ENCODE peak calls at places on chromosomes 16 and 17, in four cellular contexts. E, W, Y and X are unnamed samples.

GRCh38 chr16:50266337-50267091 is at the start of gene ADCY7:
- DNase-seq in Y (no peak), E (no peak), W (peak; percentile 91), X (peak; percentile 45)

GRCh38 chr16:46801428-46802049 is 29.4 kb downstream of the C16orf87 start:
- DNase-seq in E (peak; percentile 43), W (no peak), Y (no peak), X (no peak)

GRCh38 chr16:67660564-67661028 is at the start of gene PARD6A:
- DNase-seq in E (peak; percentile 94), Y (peak; percentile 87), W (peak; percentile 98), X (peak; percentile 96)

GRCh38 chr17:21282231-21282630 is 2.3 kb upstream of the MAP2K3 start:
- DNase-seq in Y (no peak), W (no peak), E (no peak), X (no peak)

GRCh38 chr17:1714980-1715802 is 5.0 kb upstream of the TLCD2 start:
- DNase-seq in W (peak; percentile 93), Y (no peak), E (peak; percentile 84), X (peak; percentile 60)

GRCh38 chr16:69833357-69833781 is 71.2 kb downstream of the WWP2 start:
- DNase-seq in E (no peak), Y (no peak), W (no peak), X (no peak)

GRCh38 chr17:57033296-57033695 is 51.8 kb upstream of the AKAP1 start:
- DNase-seq in W (no peak), E (no peak), Y (no peak), X (no peak)

GRCh38 chr16:31265329-31266245 is 5.8 kb downstream of the ITGAM start:
- DNase-seq in W (no peak), E (no peak), Y (peak; percentile 79), X (peak; percentile 23)

GRCh38 chr17:19317359-19318095 is 45.0 kb downstream of the B9D1 start:
- DNase-seq in Y (no peak), W (peak; percentile 76), E (peak; percentile 89), X (peak; percentile 94)

GRCh38 chr17:75689441-75689873 is 22.3 kb downstream of the SAP30BP start:
- DNase-seq in E (no peak), W (no peak), Y (peak; percentile 60), X (no peak)

GRCh38 chr16:67296422-67296821 is 17.1 kb downstream of the PLEKHG4 start:
- DNase-seq in W (no peak), Y (no peak), E (no peak), X (no peak)

GRCh38 chr16:997440-998051 is 16.0 kb downstream of the SOX8 start:
- DNase-seq in W (no peak), Y (no peak), E (no peak), X (peak; percentile 64)

GRCh38 chr17:50573866-50574571 is 13.5 kb downstream of the CACNA1G start:
- DNase-seq in Y (no peak), W (no peak), E (no peak), X (no peak)

GRCh38 chr16:49462356-49462988 is 88.9 kb downstream of the C16orf78 start:
- DNase-seq in E (no peak), Y (no peak), W (no peak), X (no peak)

GRCh38 chr16:69796285-69797118 is 34.4 kb downstream of the WWP2 start:
- DNase-seq in E (peak; percentile 74), W (peak; percentile 64), Y (no peak), X (no peak)

GRCh38 chr17:64345691-64346376 is 44.8 kb downstream of the PECAM1 start:
- DNase-seq in W (no peak), Y (no peak), E (no peak), X (no peak)

GRCh38 chr17:60155815-60156214 is 6.0 kb downstream of the CA4 start:
- DNase-seq in W (no peak), E (no peak), Y (no peak), X (no peak)

GRCh38 chr17:63702223-63702577 is 2.3 kb upstream of the LIMD2 start:
- DNase-seq in Y (no peak), E (no peak), W (no peak), X (no peak)

GRCh38 chr17:40938981-40939380 is 1.5 kb upstream of the KRT23 start:
- DNase-seq in E (no peak), W (no peak), Y (no peak), X (no peak)

GRCh38 chr17:63240106-63240505 is 206.0 kb downstream of the CYB561 start:
- DNase-seq in Y (no peak), W (no peak), E (no peak), X (no peak)

GRCh38 chr17:34081269-34081668 is 173.8 kb upstream of the CCL2 start:
- DNase-seq in E (no peak), Y (no peak), W (peak; percentile 31), X (peak; percentile 54)

DNA sequence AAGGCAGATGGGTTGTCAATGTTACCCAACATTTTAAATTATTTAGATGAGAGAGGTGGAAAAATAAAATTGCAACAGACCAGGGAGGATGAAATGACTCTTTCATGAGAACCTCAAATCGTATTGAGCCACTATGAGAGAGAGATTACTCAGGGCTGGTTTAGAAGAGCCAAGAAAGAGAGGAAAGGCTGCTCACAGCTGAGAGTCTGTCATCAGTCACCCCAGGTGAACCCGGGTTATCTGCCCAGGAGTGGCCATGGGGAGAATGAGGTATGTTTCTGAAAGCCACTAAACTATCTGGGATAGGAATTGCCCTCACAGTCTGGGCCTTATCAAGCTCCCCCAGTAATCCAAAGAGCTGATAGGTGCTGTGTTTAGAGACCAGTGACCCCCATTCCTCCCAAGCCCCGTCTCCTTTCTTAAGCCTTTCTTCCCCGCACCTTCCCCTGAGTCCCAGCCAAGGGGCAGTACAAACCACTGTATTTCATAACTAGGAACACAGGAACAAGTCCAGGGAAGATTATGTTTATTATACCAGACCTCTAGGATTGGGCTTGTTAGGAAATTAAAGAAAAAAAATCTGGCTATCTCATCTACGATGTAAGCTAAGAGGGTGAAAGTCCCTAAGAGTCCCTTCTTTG is 158.9 kb upstream of the NOL11 start:
- DNase-seq in W (peak; percentile 8), E (no peak), Y (no peak), X (no peak)
- TF ChIP-seq ETV6 in W (no peak), E (no peak), Y (no peak), X (no peak)

DNA sequence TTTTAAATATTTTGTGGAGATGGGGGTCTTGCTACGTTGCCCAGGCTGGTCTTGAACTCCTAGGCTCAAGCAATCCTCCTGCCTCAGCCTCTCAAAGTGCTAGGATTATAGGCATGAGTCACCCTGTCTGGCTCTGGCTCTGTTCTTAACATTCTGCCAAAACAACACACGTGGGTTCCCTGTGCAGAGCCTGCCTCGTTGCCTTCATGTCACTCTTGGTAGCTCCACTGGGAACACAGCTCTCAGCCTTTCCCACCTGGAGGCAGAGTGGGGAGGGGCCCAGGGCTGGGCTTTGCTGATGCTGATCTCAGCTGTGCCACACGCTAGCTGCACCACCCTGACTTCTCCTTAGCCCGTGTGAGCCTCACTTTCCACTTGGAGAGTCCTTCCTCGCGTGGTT is 19.3 kb downstream of the CRISPLD2 start:
- DNase-seq in W (no peak), Y (no peak), E (no peak), X (no peak)
- TF ChIP-seq ETV6 in W (no peak), Y (no peak), E (no peak), X (no peak)

GRCh38 chr16:86844691-86845090 is 266.3 kb downstream of the FOXL1 start:
- DNase-seq in E (no peak), W (no peak), Y (no peak), X (no peak)
- TF ChIP-seq ETV6 in E (no peak), W (no peak), Y (no peak), X (no peak)

DNA sequence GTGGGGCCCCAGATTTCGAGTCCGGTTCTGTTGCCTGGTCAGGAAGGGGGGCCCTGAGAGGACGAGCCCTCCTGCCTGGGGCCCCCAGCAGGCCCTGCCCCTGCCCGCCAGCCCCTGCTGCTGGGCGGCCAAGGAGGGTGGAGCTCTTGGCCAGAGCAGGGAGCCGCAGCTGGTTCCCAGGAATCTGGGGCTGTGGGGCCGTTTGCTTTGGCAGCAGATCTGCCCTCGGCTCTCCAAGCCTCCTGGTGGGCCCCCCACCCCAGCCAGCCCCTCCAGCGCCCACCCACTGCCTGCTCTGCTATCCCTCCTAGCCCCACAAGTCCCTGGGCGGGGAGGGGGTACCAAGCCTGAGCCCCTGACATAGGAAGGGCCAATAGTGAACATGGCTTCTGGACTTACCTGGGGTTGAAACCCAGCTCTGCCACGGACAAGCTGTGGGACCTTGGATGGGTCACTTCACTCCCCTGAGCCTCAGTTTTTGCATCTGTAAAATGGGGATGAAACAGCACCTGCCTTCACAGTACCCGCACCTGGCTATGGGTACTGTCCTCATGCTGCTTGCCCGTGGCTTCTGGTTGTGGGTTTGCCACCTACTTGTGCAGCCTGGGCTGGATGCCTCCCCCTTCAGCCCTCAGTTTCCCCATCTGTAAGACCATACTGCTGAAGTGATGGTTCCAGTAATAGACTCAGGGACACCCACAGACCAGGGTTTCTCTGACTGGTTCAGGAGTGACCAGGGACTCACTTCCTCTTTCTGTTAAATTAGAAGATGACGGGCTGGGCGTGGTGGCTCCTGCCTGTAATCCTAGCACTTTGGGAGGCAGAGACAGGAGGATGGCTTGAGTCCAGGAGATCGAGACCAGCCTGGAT is 9.2 kb downstream of the GLIS2 start:
- DNase-seq in E (no peak), W (peak; percentile 31), Y (no peak), X (no peak)
- TF ChIP-seq ETV6 in E (no peak), W (no peak), Y (no peak), X (no peak)

DNA sequence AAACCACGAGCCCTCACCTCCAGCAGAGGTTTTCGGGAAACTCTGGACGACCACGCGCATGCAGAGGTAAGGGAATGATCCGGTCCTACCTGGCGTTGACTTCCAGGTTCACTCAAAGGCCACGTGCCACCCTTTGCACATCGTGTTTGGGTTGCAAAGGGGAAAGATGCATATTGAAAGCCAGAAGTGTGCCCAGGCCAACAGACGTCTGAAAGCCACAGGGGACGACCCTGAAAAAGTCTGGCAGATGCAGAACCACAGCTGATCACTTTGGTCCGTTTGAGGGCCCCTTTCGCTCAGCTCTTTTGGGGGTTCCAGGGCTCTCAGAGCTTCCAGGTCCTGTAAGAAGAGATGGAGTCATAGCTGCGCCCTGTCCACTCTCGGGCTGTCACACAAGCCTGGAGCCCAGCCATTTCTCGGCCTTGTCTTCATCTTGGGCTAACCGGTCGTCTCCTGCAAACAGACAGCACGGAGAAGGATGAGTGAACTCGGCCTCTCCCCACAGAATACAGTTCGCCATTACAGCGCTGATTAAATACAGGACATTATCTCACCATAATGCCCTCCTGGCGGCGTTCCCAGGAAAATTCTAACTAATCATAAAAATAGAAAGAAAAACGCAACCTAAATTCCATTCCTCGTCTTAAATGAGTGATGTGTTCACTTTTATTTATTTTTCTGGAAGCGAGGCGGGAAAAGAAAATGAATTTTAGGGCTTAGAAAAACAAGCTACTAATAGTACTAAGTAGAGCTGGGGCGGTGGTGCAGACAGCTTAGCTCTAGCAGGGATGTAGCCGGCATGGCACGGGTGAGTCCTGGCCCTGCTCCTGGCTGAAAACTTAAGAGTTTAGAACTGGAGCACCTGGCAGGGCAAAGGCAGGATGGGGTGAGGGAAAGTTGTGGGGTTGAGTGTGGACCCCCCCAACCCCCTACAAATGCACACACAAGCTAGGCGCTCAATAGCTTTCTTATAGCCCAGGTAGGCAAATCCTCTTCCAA is 45.5 kb upstream of the ZFHX3 start:
- DNase-seq in E (no peak), Y (no peak), W (no peak), X (no peak)
- TF ChIP-seq ETV6 in E (no peak), Y (no peak), W (no peak), X (no peak)

GRCh38 chr17:55434721-55435120 is 13.1 kb upstream of the MMD start:
- DNase-seq in E (no peak), W (no peak), Y (no peak), X (no peak)
- TF ChIP-seq ETV6 in E (no peak), W (no peak), Y (no peak), X (no peak)

GRCh38 chr17:8371786-8372185 is 4.7 kb downstream of the KRABD2 start:
- DNase-seq in Y (no peak), W (no peak), E (no peak), X (no peak)
- TF ChIP-seq ETV6 in Y (no peak), W (no peak), E (no peak), X (no peak)

GRCh38 chr17:6699997-6700947 is 12.9 kb downstream of the SLC13A5 start:
- DNase-seq in W (no peak), Y (no peak), E (peak; percentile 98), X (no peak)
- TF ChIP-seq ETV6 in W (no peak), Y (no peak), E (peak; percentile 24), X (no peak)

GRCh38 chr16:78606572-78606971 is 507.1 kb downstream of the WWOX start:
- DNase-seq in Y (no peak), W (no peak), E (no peak), X (no peak)
- TF ChIP-seq ETV6 in Y (no peak), W (no peak), E (no peak), X (no peak)